ENCODE peak calls at places on chromosomes 5 and 9, in four cellular contexts. One of them, this sample, is unnamed.
A peak's percentile ranks its signal among the peaks of the same experiment; 100 is the strongest.

GRCh38 chr9:21789541-21790037 is 12.8 kb upstream of the MTAP start:
- DNase-seq in GM12878: peak; percentile 40
- DNase-seq in HepG2: peak; percentile 83
- DNase-seq in K562: no peak
- DNase-seq in this sample: peak; percentile 34

GRCh38 chr9:138044485-138045383 is 167.2 kb downstream of the CACNA1B start:
- DNase-seq in HepG2: no peak
- DNase-seq in GM12878: no peak
- DNase-seq in K562: no peak
- DNase-seq in this sample: no peak

GRCh38 chr5:134525687-134526482 is 415 bp downstream of the JADE2 start:
- DNase-seq in HepG2: peak; percentile 61
- DNase-seq in GM12878: no peak
- DNase-seq in K562: peak; percentile 52
- DNase-seq in this sample: peak; percentile 65

GRCh38 chr9:134899818-134900325 is 17.8 kb downstream of the FCN1 start:
- DNase-seq in HepG2: no peak
- DNase-seq in GM12878: no peak
- DNase-seq in K562: no peak
- DNase-seq in this sample: no peak

GRCh38 chr9:92180669-92181181 is 65.5 kb upstream of the SPTLC1 start:
- DNase-seq in K562: peak; percentile 77
- DNase-seq in GM12878: no peak
- DNase-seq in HepG2: peak; percentile 20
- DNase-seq in this sample: no peak

GRCh38 chr5:141951341-141951781 is 6.6 kb downstream of the PCDH12 start:
- DNase-seq in HepG2: no peak
- DNase-seq in GM12878: no peak
- DNase-seq in K562: peak; percentile 67
- DNase-seq in this sample: peak; percentile 78

GRCh38 chr9:138083873-138084272 is 206.3 kb downstream of the CACNA1B start:
- DNase-seq in K562: no peak
- DNase-seq in HepG2: no peak
- DNase-seq in GM12878: no peak
- DNase-seq in this sample: no peak

GRCh38 chr5:108206707-108207106 is 175.2 kb downstream of the FBXL17 start:
- DNase-seq in K562: no peak
- DNase-seq in GM12878: no peak
- DNase-seq in HepG2: no peak
- DNase-seq in this sample: no peak

GRCh38 chr5:32712463-32713395 is 1.6 kb downstream of the NPR3 start:
- DNase-seq in HepG2: no peak
- DNase-seq in K562: no peak
- DNase-seq in GM12878: no peak
- DNase-seq in this sample: peak; percentile 33

GRCh38 chr5:81395262-81395661 is 1.3 kb upstream of the ACOT12 start:
- DNase-seq in K562: no peak
- DNase-seq in HepG2: no peak
- DNase-seq in GM12878: no peak
- DNase-seq in this sample: no peak

GRCh38 chr5:141923443-141924313 is at the start of gene DELE1:
- DNase-seq in K562: peak; percentile 94
- DNase-seq in GM12878: peak; percentile 70
- DNase-seq in HepG2: peak; percentile 90
- DNase-seq in this sample: peak; percentile 93

GRCh38 chr5:392431-392988 is 50.5 kb upstream of the EXOC3 start:
- DNase-seq in K562: peak; percentile 8
- DNase-seq in GM12878: peak; percentile 95
- DNase-seq in HepG2: no peak
- DNase-seq in this sample: peak; percentile 27

GRCh38 chr5:26295541-26295940 is 742.8 kb downstream of the CDH9 start:
- DNase-seq in GM12878: no peak
- DNase-seq in K562: no peak
- DNase-seq in HepG2: no peak
- DNase-seq in this sample: no peak

GRCh38 chr9:132350861-132351315 is 3.9 kb downstream of the SETX start:
- DNase-seq in HepG2: no peak
- DNase-seq in K562: no peak
- DNase-seq in GM12878: no peak
- DNase-seq in this sample: no peak

GRCh38 chr5:14114615-14115251 is 28.4 kb upstream of the TRIO start:
- DNase-seq in K562: no peak
- DNase-seq in GM12878: no peak
- DNase-seq in HepG2: no peak
- DNase-seq in this sample: no peak

GRCh38 chr5:72392326-72392733 is 72.2 kb downstream of the PTCD2 start:
- DNase-seq in GM12878: no peak
- DNase-seq in HepG2: no peak
- DNase-seq in K562: no peak
- DNase-seq in this sample: no peak

GRCh38 chr5:150173154-150173553 is 6.6 kb downstream of the CDX1 start:
- DNase-seq in GM12878: no peak
- DNase-seq in HepG2: no peak
- DNase-seq in K562: no peak
- DNase-seq in this sample: no peak

GRCh38 chr5:125186911-125187375 is 440.5 kb upstream of the ZNF608 start:
- DNase-seq in K562: no peak
- DNase-seq in GM12878: no peak
- DNase-seq in HepG2: no peak
- DNase-seq in this sample: no peak

GRCh38 chr5:90590-91547 is 1.1 kb upstream of the PLEKHG4B start:
- DNase-seq in HepG2: no peak
- DNase-seq in K562: no peak
- DNase-seq in GM12878: no peak
- DNase-seq in this sample: no peak

GRCh38 chr9:121884057-121884512 is 209.0 kb downstream of the TTLL11 start:
- DNase-seq in GM12878: no peak
- DNase-seq in K562: no peak
- DNase-seq in HepG2: no peak
- DNase-seq in this sample: no peak

GRCh38 chr5:176998828-176999227 is 7.8 kb downstream of the UIMC1 start:
- DNase-seq in HepG2: no peak
- DNase-seq in GM12878: no peak
- DNase-seq in K562: no peak
- DNase-seq in this sample: no peak

GRCh38 chr5:95081500-95082355 is 203.2 kb downstream of the MCTP1 start:
- DNase-seq in K562: no peak
- DNase-seq in HepG2: peak; percentile 9
- DNase-seq in GM12878: peak; percentile 89
- DNase-seq in this sample: no peak

GRCh38 chr5:53560028-53560427 is 411 bp upstream of the NDUFS4 start:
- DNase-seq in HepG2: no peak
- DNase-seq in GM12878: peak; percentile 1
- DNase-seq in K562: no peak
- DNase-seq in this sample: no peak

GRCh38 chr5:72241346-72242003 is 78.6 kb downstream of the MRPS27 start:
- DNase-seq in GM12878: no peak
- DNase-seq in HepG2: peak; percentile 91
- DNase-seq in K562: no peak
- DNase-seq in this sample: no peak

GRCh38 chr9:128805661-128806060 is 12.6 kb upstream of the ENDOG start:
- DNase-seq in HepG2: no peak
- DNase-seq in GM12878: no peak
- DNase-seq in K562: no peak
- DNase-seq in this sample: no peak

GRCh38 chr5:115503420-115503819 is 41.2 kb downstream of the FEM1C start:
- DNase-seq in K562: no peak
- DNase-seq in GM12878: no peak
- DNase-seq in HepG2: no peak
- DNase-seq in this sample: no peak

GRCh38 chr5:158466196-158466595 is 607.3 kb upstream of the CLINT1 start:
- DNase-seq in GM12878: no peak
- DNase-seq in HepG2: no peak
- DNase-seq in K562: no peak
- DNase-seq in this sample: no peak

GRCh38 chr9:100639851-100640250 is 62.0 kb downstream of the CAVIN4 start:
- DNase-seq in GM12878: no peak
- DNase-seq in HepG2: no peak
- DNase-seq in K562: no peak
- DNase-seq in this sample: no peak

GRCh38 chr9:136666364-136667216 is 3.9 kb downstream of the EGFL7 start:
- DNase-seq in GM12878: no peak
- DNase-seq in K562: no peak
- DNase-seq in HepG2: no peak
- DNase-seq in this sample: no peak

GRCh38 chr9:124698265-124698664 is 72.8 kb downstream of the NR6A1 start:
- DNase-seq in K562: no peak
- DNase-seq in HepG2: no peak
- DNase-seq in GM12878: no peak
- DNase-seq in this sample: no peak
- TF ChIP-seq CREB1 in K562: no peak
- TF ChIP-seq CREB1 in HepG2: no peak
- TF ChIP-seq CREB1 in GM12878: no peak
- TF ChIP-seq CREB1 in this sample: no peak

DNA sequence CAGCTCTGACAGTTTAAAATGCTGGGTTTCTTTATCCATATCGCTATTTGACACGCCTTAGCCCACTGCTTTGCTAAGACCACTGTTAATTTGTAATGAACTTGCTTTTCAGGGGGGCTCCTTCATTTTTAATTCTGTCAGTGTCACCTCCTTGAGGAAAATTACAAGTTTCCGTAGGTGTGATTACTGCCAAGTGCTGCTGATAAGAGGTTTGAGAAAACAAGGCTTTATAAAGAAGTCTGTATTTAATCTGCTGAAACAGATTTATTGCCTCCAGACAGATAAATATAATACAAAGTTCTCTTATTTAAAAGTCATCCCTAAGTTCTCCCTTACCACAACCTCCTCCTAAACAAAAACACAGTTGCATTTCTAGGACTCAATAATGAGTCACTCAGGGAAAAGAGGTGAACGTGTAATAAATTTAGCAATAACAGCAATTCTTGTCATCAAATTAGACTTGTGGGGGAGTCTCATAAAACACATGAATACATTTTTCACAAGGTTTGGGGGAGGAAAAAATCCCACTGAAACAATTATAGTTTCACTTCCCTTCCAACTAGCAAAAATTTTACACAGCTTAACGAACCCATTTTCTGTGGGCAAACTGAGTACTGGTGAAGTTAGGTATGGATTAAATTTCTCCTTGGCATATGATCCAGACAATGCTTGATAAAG is 72.8 kb downstream of the MAPKAP1 start:
- DNase-seq in GM12878: no peak
- DNase-seq in K562: no peak
- DNase-seq in HepG2: no peak
- DNase-seq in this sample: no peak
- TF ChIP-seq ETV6 in GM12878: no peak
- TF ChIP-seq ETV6 in K562: no peak
- TF ChIP-seq ETV6 in HepG2: no peak
- TF ChIP-seq ETV6 in this sample: no peak

DNA sequence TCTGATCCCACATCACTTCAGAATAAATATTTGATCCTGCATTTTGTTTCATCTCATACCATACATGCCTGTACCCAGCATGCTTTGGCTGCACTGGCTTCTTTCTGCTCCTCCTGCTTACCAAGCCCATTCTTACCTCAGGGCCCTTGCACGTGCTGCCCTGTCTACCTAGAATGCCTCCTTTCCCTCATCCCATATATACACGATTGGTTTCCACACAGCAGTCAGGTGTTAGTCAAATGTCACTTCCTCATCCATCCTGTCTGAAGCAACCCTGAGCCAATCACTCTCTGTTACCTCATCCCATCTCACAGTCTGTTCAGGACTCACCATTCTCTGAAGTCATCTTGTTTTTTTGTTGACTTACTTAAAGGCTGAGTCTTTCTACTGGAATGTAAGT is 30.3 kb downstream of the CAST start:
- DNase-seq in HepG2: no peak
- DNase-seq in K562: no peak
- DNase-seq in GM12878: no peak
- DNase-seq in this sample: no peak
- TF ChIP-seq CREB1 in HepG2: no peak
- TF ChIP-seq CREB1 in K562: no peak
- TF ChIP-seq CREB1 in GM12878: no peak
- TF ChIP-seq CREB1 in this sample: no peak

GRCh38 chr9:83220737-83221136 is 157.8 kb upstream of the RASEF start:
- DNase-seq in K562: no peak
- DNase-seq in HepG2: peak; percentile 30
- DNase-seq in GM12878: peak; percentile 7
- DNase-seq in this sample: no peak
- TF ChIP-seq ETV6 in K562: no peak
- TF ChIP-seq ETV6 in HepG2: no peak
- TF ChIP-seq ETV6 in GM12878: no peak
- TF ChIP-seq ETV6 in this sample: no peak

GRCh38 chr9:112041536-112042243 is 133.4 kb downstream of the SUSD1 start:
- DNase-seq in HepG2: peak; percentile 21
- DNase-seq in K562: no peak
- DNase-seq in GM12878: no peak
- DNase-seq in this sample: peak; percentile 38
- TF ChIP-seq CREB1 in HepG2: no peak
- TF ChIP-seq CREB1 in K562: no peak
- TF ChIP-seq CREB1 in GM12878: no peak
- TF ChIP-seq CREB1 in this sample: no peak

DNA sequence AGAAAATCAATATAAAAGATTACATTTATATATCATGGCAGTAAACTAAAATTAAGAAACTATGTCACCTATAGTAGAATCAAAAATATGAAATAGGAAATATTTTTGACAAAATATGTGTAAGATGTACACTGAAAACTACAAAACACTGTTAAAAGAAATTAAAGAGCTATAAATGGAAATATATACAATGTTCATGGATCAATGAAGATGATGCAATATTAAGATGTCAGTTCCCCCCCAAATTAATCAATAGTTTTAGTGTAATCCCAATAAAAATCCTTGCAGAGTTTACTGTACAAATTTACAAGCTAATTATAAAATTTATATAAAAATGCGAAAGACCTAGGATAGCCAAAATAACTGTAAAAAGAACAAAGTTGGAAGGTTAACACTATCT is 173.0 kb upstream of the ADRA1B start:
- DNase-seq in K562: no peak
- DNase-seq in HepG2: no peak
- DNase-seq in GM12878: no peak
- DNase-seq in this sample: no peak
- TF ChIP-seq ETV6 in K562: no peak
- TF ChIP-seq ETV6 in HepG2: no peak
- TF ChIP-seq ETV6 in GM12878: no peak
- TF ChIP-seq ETV6 in this sample: no peak

GRCh38 chr5:39780341-39780740 is 355.6 kb upstream of the DAB2 start:
- DNase-seq in HepG2: no peak
- DNase-seq in GM12878: no peak
- DNase-seq in K562: no peak
- DNase-seq in this sample: no peak
- TF ChIP-seq CREB1 in HepG2: no peak
- TF ChIP-seq CREB1 in GM12878: no peak
- TF ChIP-seq CREB1 in K562: no peak
- TF ChIP-seq CREB1 in this sample: no peak

GRCh38 chr9:115671911-115672310 is 481.7 kb upstream of the PAPPA start:
- DNase-seq in HepG2: no peak
- DNase-seq in GM12878: no peak
- DNase-seq in K562: no peak
- DNase-seq in this sample: no peak

GRCh38 chr9:115674091-115674490 is 479.5 kb upstream of the PAPPA start:
- DNase-seq in HepG2: no peak
- DNase-seq in GM12878: no peak
- DNase-seq in K562: no peak
- DNase-seq in this sample: no peak

GRCh38 chr9:115673599-115673998 is 480.0 kb upstream of the PAPPA start:
- DNase-seq in HepG2: no peak
- DNase-seq in GM12878: no peak
- DNase-seq in K562: no peak
- DNase-seq in this sample: no peak

GRCh38 chr9:115671236-115671770 is 482.3 kb upstream of the PAPPA start:
- DNase-seq in GM12878: no peak
- DNase-seq in HepG2: no peak
- DNase-seq in K562: no peak
- DNase-seq in this sample: no peak

GRCh38 chr9:115672477-115673316 is 480.9 kb upstream of the PAPPA start:
- DNase-seq in K562: no peak
- DNase-seq in GM12878: no peak
- DNase-seq in HepG2: peak; percentile 1
- DNase-seq in this sample: no peak
- TF ChIP-seq ETV6 in K562: no peak
- TF ChIP-seq ETV6 in GM12878: no peak
- TF ChIP-seq ETV6 in HepG2: no peak
- TF ChIP-seq ETV6 in this sample: no peak